ENCODE peak calls at places on chromosomes 6 and 20, in seven cellular contexts. One of them, this sample, is unnamed. For H3K4me1, the result is how much of the 10 kb centered on the place peaks cover.

GRCh38 chr6:170388113-170388512 is 81.6 kb downstream of the FAM120B start:
- DNase-seq in HCT116: no peak
- DNase-seq in heart right ventricle: no peak
- DNase-seq in upper lobe of right lung: no peak
- DNase-seq in H1: no peak
- DNase-seq in Panc1: no peak
- DNase-seq in prostate gland: no peak
- DNase-seq in this sample: peak

GRCh38 chr6:43990627-43991619 is 136.3 kb downstream of the MRPL14 start:
- DNase-seq in HCT116: no peak
- DNase-seq in heart right ventricle: no peak
- DNase-seq in upper lobe of right lung: peak
- DNase-seq in H1: no peak
- DNase-seq in Panc1: no peak
- DNase-seq in prostate gland: no peak
- DNase-seq in this sample: no peak

GRCh38 chr6:132715204-132715603 is 1.3 kb upstream of the VNN1 start:
- DNase-seq in HCT116: peak
- DNase-seq in heart right ventricle: no peak
- DNase-seq in upper lobe of right lung: no peak
- DNase-seq in H1: peak
- DNase-seq in Panc1: peak
- DNase-seq in prostate gland: peak
- DNase-seq in this sample: peak

GRCh38 chr20:4150095-4150492 is 134.7 kb upstream of the RNF24 start:
- DNase-seq in HCT116: no peak
- DNase-seq in heart right ventricle: no peak
- DNase-seq in upper lobe of right lung: peak
- DNase-seq in H1: no peak
- DNase-seq in Panc1: no peak
- DNase-seq in prostate gland: no peak
- DNase-seq in this sample: no peak

GRCh38 chr6:15266423-15266996 is 20.6 kb downstream of the JARID2 start:
- DNase-seq in HCT116: no peak
- DNase-seq in heart right ventricle: peak
- DNase-seq in upper lobe of right lung: no peak
- DNase-seq in H1: no peak
- DNase-seq in Panc1: no peak
- DNase-seq in prostate gland: no peak
- DNase-seq in this sample: no peak

GRCh38 chr6:36296240-36296639 is 26.4 kb downstream of the PNPLA1 start:
- DNase-seq in HCT116: no peak
- DNase-seq in heart right ventricle: no peak
- DNase-seq in upper lobe of right lung: no peak
- DNase-seq in H1: no peak
- DNase-seq in Panc1: no peak
- DNase-seq in prostate gland: no peak
- DNase-seq in this sample: peak

GRCh38 chr6:117536317-117536716 is 53.8 kb downstream of the DCBLD1 start:
- DNase-seq in HCT116: no peak
- DNase-seq in heart right ventricle: no peak
- DNase-seq in upper lobe of right lung: no peak
- DNase-seq in H1: no peak
- DNase-seq in Panc1: no peak
- DNase-seq in prostate gland: no peak
- DNase-seq in this sample: no peak

GRCh38 chr6:140854363-140854762 is 1278.4 kb upstream of the GJE1 start:
- DNase-seq in HCT116: no peak
- DNase-seq in heart right ventricle: no peak
- DNase-seq in upper lobe of right lung: no peak
- DNase-seq in H1: no peak
- DNase-seq in Panc1: no peak
- DNase-seq in prostate gland: no peak
- DNase-seq in this sample: no peak

GRCh38 chr6:34284563-34285545 is 36.0 kb upstream of the SMIM29 start:
- DNase-seq in HCT116: no peak
- DNase-seq in heart right ventricle: peak
- DNase-seq in upper lobe of right lung: peak
- DNase-seq in H1: no peak
- DNase-seq in Panc1: no peak
- DNase-seq in prostate gland: no peak
- DNase-seq in this sample: no peak

GRCh38 chr20:7993238-7993637 is 26.3 kb downstream of the TMX4 start:
- DNase-seq in HCT116: no peak
- DNase-seq in heart right ventricle: no peak
- DNase-seq in upper lobe of right lung: no peak
- DNase-seq in H1: no peak
- DNase-seq in Panc1: no peak
- DNase-seq in prostate gland: no peak
- DNase-seq in this sample: no peak

GRCh38 chr6:49915035-49915434 is 48.7 kb upstream of the CRISP1 start:
- DNase-seq in HCT116: no peak
- DNase-seq in heart right ventricle: peak
- DNase-seq in upper lobe of right lung: no peak
- DNase-seq in H1: no peak
- DNase-seq in Panc1: no peak
- DNase-seq in prostate gland: peak
- DNase-seq in this sample: peak

GRCh38 chr6:2529217-2529719 is 221.5 kb downstream of the MYLK4 start:
- DNase-seq in HCT116: no peak
- DNase-seq in heart right ventricle: no peak
- DNase-seq in upper lobe of right lung: no peak
- DNase-seq in H1: no peak
- DNase-seq in Panc1: no peak
- DNase-seq in prostate gland: no peak
- DNase-seq in this sample: no peak

GRCh38 chr6:100176321-100176950 is 182.4 kb upstream of the MCHR2 start:
- DNase-seq in HCT116: peak
- DNase-seq in heart right ventricle: no peak
- DNase-seq in upper lobe of right lung: no peak
- DNase-seq in H1: no peak
- DNase-seq in Panc1: no peak
- DNase-seq in prostate gland: no peak
- DNase-seq in this sample: peak

GRCh38 chr6:13978102-13978640 is 53.4 kb downstream of the RNF182 start:
- DNase-seq in HCT116: no peak
- DNase-seq in heart right ventricle: no peak
- DNase-seq in upper lobe of right lung: no peak
- DNase-seq in H1: no peak
- DNase-seq in Panc1: no peak
- DNase-seq in prostate gland: no peak
- DNase-seq in this sample: no peak

GRCh38 chr6:13978787-13979186 is 54.0 kb downstream of the RNF182 start:
- DNase-seq in HCT116: no peak
- DNase-seq in heart right ventricle: no peak
- DNase-seq in upper lobe of right lung: no peak
- DNase-seq in H1: no peak
- DNase-seq in Panc1: no peak
- DNase-seq in prostate gland: no peak
- DNase-seq in this sample: no peak

GRCh38 chr6:13979284-13980171 is 54.8 kb downstream of the RNF182 start:
- DNase-seq in HCT116: no peak
- DNase-seq in heart right ventricle: no peak
- DNase-seq in upper lobe of right lung: no peak
- DNase-seq in H1: no peak
- DNase-seq in Panc1: no peak
- DNase-seq in prostate gland: no peak
- DNase-seq in this sample: no peak

GRCh38 chr6:13985663-13986325 is 61.0 kb downstream of the RNF182 start:
- DNase-seq in HCT116: no peak
- DNase-seq in heart right ventricle: no peak
- DNase-seq in upper lobe of right lung: no peak
- DNase-seq in H1: no peak
- DNase-seq in Panc1: no peak
- DNase-seq in prostate gland: no peak
- DNase-seq in this sample: no peak

GRCh38 chr6:13980534-13980933 is 55.8 kb downstream of the RNF182 start:
- DNase-seq in HCT116: no peak
- DNase-seq in heart right ventricle: no peak
- DNase-seq in upper lobe of right lung: no peak
- DNase-seq in H1: no peak
- DNase-seq in Panc1: no peak
- DNase-seq in prostate gland: no peak
- DNase-seq in this sample: no peak
- H3K4me1 ChIP-seq in HCT116: under half
- H3K4me1 ChIP-seq in heart right ventricle: under half
- H3K4me1 ChIP-seq in upper lobe of right lung: under half
- H3K4me1 ChIP-seq in H1: under half
- H3K4me1 ChIP-seq in Panc1: under half
- H3K4me1 ChIP-seq in prostate gland: under half
- H3K4me1 ChIP-seq in this sample: under half

DNA sequence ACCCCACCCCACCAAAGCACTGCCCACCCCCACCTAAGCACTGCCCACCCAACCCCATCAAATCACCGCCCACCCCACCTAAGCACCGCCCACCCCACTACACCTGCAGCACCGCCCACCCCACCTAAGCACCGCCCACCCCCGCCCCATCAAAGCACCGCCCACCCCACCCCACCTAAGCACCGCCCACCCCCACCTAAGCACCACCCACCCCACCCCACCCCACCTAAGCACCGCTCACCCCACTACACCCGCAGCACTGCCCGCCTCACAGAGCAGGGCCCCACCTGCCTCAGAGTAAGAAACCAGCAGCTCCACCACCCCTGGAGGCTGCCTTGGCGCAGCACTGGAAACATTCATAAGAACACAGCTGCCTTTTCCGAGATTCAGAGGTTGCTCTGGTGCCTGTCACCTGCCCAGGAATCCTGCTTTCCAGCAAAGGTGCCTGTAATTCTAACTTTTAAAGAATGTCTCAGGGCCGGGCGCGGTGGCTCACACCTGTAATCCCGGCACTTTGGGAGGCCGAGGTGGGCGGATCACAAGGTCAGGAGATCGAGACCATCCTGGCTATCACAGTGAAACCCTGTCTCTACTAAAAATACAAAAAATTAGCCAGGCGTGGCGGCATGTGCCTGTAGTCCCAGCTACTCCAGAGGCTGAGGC is 148.2 kb downstream of the BMP7 start:
- DNase-seq in HCT116: no peak
- DNase-seq in heart right ventricle: no peak
- DNase-seq in upper lobe of right lung: no peak
- DNase-seq in H1: no peak
- DNase-seq in Panc1: no peak
- DNase-seq in prostate gland: no peak
- DNase-seq in this sample: no peak
- TF ChIP-seq CTCF in HCT116: no peak
- TF ChIP-seq CTCF in heart right ventricle: no peak
- TF ChIP-seq CTCF in upper lobe of right lung: no peak
- TF ChIP-seq CTCF in H1: no peak
- TF ChIP-seq CTCF in Panc1: no peak
- TF ChIP-seq CTCF in prostate gland: no peak
- TF ChIP-seq CTCF in this sample: no peak

GRCh38 chr6:137049095-137049494 is 4.3 kb upstream of the IL20RA start:
- DNase-seq in HCT116: no peak
- DNase-seq in heart right ventricle: no peak
- DNase-seq in upper lobe of right lung: no peak
- DNase-seq in H1: no peak
- DNase-seq in Panc1: no peak
- DNase-seq in prostate gland: no peak
- DNase-seq in this sample: no peak
- H3K27ac ChIP-seq in HCT116: no peak
- H3K27ac ChIP-seq in heart right ventricle: no peak
- H3K27ac ChIP-seq in upper lobe of right lung: no peak
- H3K27ac ChIP-seq in H1: no peak
- H3K27ac ChIP-seq in Panc1: no peak
- H3K27ac ChIP-seq in prostate gland: no peak
- H3K27ac ChIP-seq in this sample: no peak

GRCh38 chr20:61960836-61961235 is 104.8 kb downstream of the TAF4 start:
- DNase-seq in HCT116: no peak
- DNase-seq in heart right ventricle: no peak
- DNase-seq in upper lobe of right lung: peak
- DNase-seq in H1: no peak
- DNase-seq in Panc1: no peak
- DNase-seq in prostate gland: no peak
- DNase-seq in this sample: no peak
- H3K4me1 ChIP-seq in HCT116: under half
- H3K4me1 ChIP-seq in heart right ventricle: under half
- H3K4me1 ChIP-seq in upper lobe of right lung: under half
- H3K4me1 ChIP-seq in H1: under half
- H3K4me1 ChIP-seq in Panc1: under half
- H3K4me1 ChIP-seq in prostate gland: under half
- H3K4me1 ChIP-seq in this sample: under half

This sample was measured in foreskin keratinocyte.